ENCODE peak calls at places on chromosomes 1 and 21, in six cellular contexts. H, I, S, R, X and Y are unnamed samples.
A peak's percentile ranks its signal among the peaks of the same experiment; 100 is the strongest.

GRCh38 chr1:43557744-43558245 is 27.1 kb downstream of the PTPRF start:
- DNase-seq in R (peak; percentile 66), S (no peak), H (peak; percentile 78), X (peak; percentile 83), I (peak; percentile 65), Y (no peak)

GRCh38 chr1:231200417-231201031 is 38.7 kb downstream of the TRIM67 start:
- DNase-seq in X (no peak), I (peak; percentile 72), R (no peak), S (no peak), H (no peak), Y (no peak)

GRCh38 chr1:39213511-39214002 is 9.1 kb downstream of the MACF1 start:
- DNase-seq in X (no peak), R (no peak), I (no peak), S (no peak), H (no peak), Y (no peak)

GRCh38 chr1:116667577-116668105 is at the start of gene IGSF3:
- DNase-seq in X (peak; percentile 85), S (no peak), R (peak; percentile 33), H (peak; percentile 80), I (peak; percentile 97), Y (peak; percentile 31)

GRCh38 chr1:17581389-17582123 is 42.1 kb downstream of the ARHGEF10L start:
- DNase-seq in R (no peak), I (no peak), X (no peak), S (no peak), H (no peak), Y (no peak)

GRCh38 chr21:14864211-14865021 is 200.4 kb downstream of the NRIP1 start:
- DNase-seq in X (peak; percentile 81), R (peak; percentile 66), H (peak; percentile 89), S (no peak), I (peak; percentile 57), Y (peak; percentile 77)

GRCh38 chr21:39728341-39728740 is 16.6 kb upstream of the IGSF5 start:
- DNase-seq in S (no peak), I (no peak), R (no peak), X (no peak), H (no peak), Y (no peak)

GRCh38 chr1:50978144-50978851 is 8.3 kb downstream of the CDKN2C start:
- DNase-seq in X (peak; percentile 70), I (peak; percentile 78), R (peak; percentile 77), H (peak; percentile 83), S (no peak), Y (no peak)

GRCh38 chr1:54490361-54491248 is 57.4 kb upstream of the ACOT11 start:
- DNase-seq in I (peak; percentile 62), R (peak; percentile 78), X (peak; percentile 47), H (no peak), S (no peak), Y (no peak)

GRCh38 chr1:50318428-50318827 is 104.8 kb downstream of the DMRTA2 start:
- DNase-seq in H (no peak), I (no peak), X (no peak), R (no peak), S (no peak), Y (no peak)

GRCh38 chr1:214850432-214851010 is 232.0 kb upstream of the KCNK2 start:
- DNase-seq in H (no peak), S (no peak), I (no peak), R (no peak), X (no peak), Y (no peak)

GRCh38 chr1:221440658-221441057 is 301.2 kb downstream of the DUSP10 start:
- DNase-seq in H (peak; percentile 79), I (no peak), S (no peak), X (no peak), R (no peak), Y (no peak)

GRCh38 chr1:95752515-95753381 is 518.7 kb downstream of the RWDD3 start:
- DNase-seq in H (no peak), S (no peak), R (no peak), X (no peak), I (no peak), Y (no peak)
- H3K9me3 ChIP-seq in H (no peaks in the 10 kb centered on the region), S (no peaks in the 10 kb centered on the region), R (no peaks in the 10 kb centered on the region), X (no peaks in the 10 kb centered on the region), I (no peaks in the 10 kb centered on the region), Y (no peaks in the 10 kb centered on the region)

GRCh38 chr1:242240691-242241090 is 241.8 kb upstream of the MAP1LC3C start:
- DNase-seq in H (no peak), R (no peak), I (no peak), S (no peak), X (no peak), Y (no peak)

GRCh38 chr1:242242983-242243382 is 244.1 kb upstream of the MAP1LC3C start:
- DNase-seq in I (no peak), R (no peak), S (no peak), H (no peak), X (no peak), Y (no peak)

GRCh38 chr1:242240061-242240460 is 241.2 kb upstream of the MAP1LC3C start:
- DNase-seq in X (no peak), H (no peak), S (no peak), I (no peak), R (no peak), Y (no peak)

GRCh38 chr1:242237051-242237450 is 238.2 kb upstream of the MAP1LC3C start:
- DNase-seq in S (no peak), H (no peak), R (no peak), X (no peak), I (no peak), Y (no peak)

GRCh38 chr1:242239394-242239793 is 240.5 kb upstream of the MAP1LC3C start:
- DNase-seq in I (no peak), H (no peak), R (no peak), X (no peak), S (no peak), Y (no peak)
- TF ChIP-seq EP300 in I (no peak), H (no peak), R (no peak), X (no peak), S (no peak), Y (no peak)

GRCh38 chr1:97144527-97144926 is 422.9 kb downstream of the PTBP2 start:
- DNase-seq in X (no peak), S (no peak), R (no peak), H (no peak), I (no peak), Y (no peak)
- H3K36me3 ChIP-seq in X (no peaks in the 10 kb centered on the region), S (no peaks in the 10 kb centered on the region), R (no peaks in the 10 kb centered on the region), H (no peaks in the 10 kb centered on the region), I (no peaks in the 10 kb centered on the region), Y (no peaks in the 10 kb centered on the region)

GRCh38 chr1:197471248-197472035 is 203.4 kb downstream of the CRB1 start:
- DNase-seq in I (no peak), S (no peak), X (no peak), H (no peak), R (peak; percentile 35), Y (no peak)
- H3K9me3 ChIP-seq in I (no peaks in the 10 kb centered on the region), S (no peaks in the 10 kb centered on the region), X (no peaks in the 10 kb centered on the region), H (no peaks in the 10 kb centered on the region), R (no peaks in the 10 kb centered on the region), Y (no peaks in the 10 kb centered on the region)

GRCh38 chr1:151368745-151369610 is 3.5 kb downstream of the SELENBP1 start:
- DNase-seq in S (no peak), H (peak; percentile 60), I (no peak), R (peak; percentile 34), X (peak; percentile 49), Y (no peak)
- TF ChIP-seq EP300 in S (no peak), H (no peak), I (no peak), R (no peak), X (no peak), Y (no peak)

GRCh38 chr1:226888021-226888420 is 17.6 kb downstream of the PSEN2 start:
- DNase-seq in X (no peak), H (no peak), R (no peak), S (no peak), I (no peak), Y (no peak)

GRCh38 chr1:226890331-226891108 is 20.1 kb downstream of the PSEN2 start:
- DNase-seq in X (no peak), I (no peak), R (no peak), H (no peak), S (no peak), Y (no peak)

GRCh38 chr1:226888816-226889215 is 18.4 kb downstream of the PSEN2 start:
- DNase-seq in X (no peak), R (no peak), I (no peak), H (no peak), S (no peak), Y (no peak)

GRCh38 chr1:226891346-226891745 is 20.9 kb downstream of the PSEN2 start:
- DNase-seq in X (no peak), I (no peak), R (no peak), H (no peak), S (no peak), Y (no peak)

GRCh38 chr1:226889616-226890330 is 19.4 kb downstream of the PSEN2 start:
- DNase-seq in S (no peak), X (no peak), I (no peak), R (no peak), H (no peak), Y (no peak)
- H3K36me3 ChIP-seq in S (no peaks in the 10 kb centered on the region), X (no peaks in the 10 kb centered on the region), I (peaks cover 28% of the 10 kb centered on the region), R (no peaks in the 10 kb centered on the region), H (peaks cover 45% of the 10 kb centered on the region), Y (peaks cover 3% of the 10 kb centered on the region)

DNA sequence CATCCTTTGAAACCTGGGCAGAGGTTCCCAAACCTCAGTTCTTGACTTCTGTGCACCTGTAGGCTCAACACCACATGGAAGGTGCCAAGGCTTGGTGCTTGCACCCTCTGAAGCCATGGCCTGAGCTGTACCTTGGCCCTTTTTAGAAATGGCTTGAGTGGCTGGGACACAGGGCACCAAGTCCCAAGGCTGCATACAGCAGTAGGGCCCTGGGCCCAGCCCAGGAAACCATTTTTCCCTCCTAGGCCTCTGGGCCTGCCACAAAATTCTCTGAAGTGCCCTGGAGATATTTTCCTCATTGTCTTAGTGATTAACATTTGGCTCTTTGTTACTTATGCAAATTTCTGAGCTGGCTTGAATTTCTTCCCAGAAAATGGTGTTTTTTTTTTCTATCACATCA is 65.6 kb upstream of the ACTRT2 start:
- DNase-seq in H (peak; percentile 27), S (no peak), X (no peak), I (no peak), R (no peak), Y (no peak)
- H3K9me3 ChIP-seq in H (peaks cover 13% of the 10 kb centered on the region), S (no peaks in the 10 kb centered on the region), X (peaks cover 19% of the 10 kb centered on the region), I (no peaks in the 10 kb centered on the region), R (no peaks in the 10 kb centered on the region), Y (peaks cover 6% of the 10 kb centered on the region)

DNA sequence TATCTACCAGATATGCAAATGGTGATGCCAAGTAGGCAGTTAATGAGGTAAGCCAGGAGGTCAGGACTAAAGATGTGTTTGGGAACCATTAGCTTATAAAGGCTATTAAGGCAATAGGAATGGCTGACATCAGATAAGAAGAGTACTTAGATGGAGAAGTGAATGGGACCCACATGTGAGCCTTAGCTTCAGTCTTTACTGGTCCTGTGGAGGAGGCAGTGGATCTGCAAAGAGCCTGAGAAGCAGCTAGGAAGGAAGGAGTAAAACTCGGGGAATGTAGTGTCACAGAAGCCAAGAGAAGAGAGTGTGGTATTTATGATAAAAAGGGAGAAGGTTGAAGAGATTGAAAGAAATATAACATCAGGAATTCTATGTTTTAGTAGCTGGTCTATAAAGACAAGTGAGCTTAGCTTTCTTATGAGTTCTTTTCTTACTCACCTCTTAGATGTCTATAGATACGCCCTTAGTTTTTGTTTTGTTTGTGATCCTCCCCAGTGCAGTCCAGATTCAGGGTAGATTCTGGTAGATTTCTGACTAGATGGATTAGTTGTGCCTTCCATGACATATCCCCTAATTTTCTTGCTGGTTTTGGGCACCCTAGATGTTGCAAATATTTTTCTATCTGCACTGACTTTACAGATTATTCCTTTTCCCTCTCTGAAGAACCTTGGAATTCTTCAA is 39.4 kb downstream of the SLAMF6 start:
- DNase-seq in R (no peak), X (no peak), S (no peak), I (no peak), H (no peak), Y (no peak)
- TF ChIP-seq EP300 in R (no peak), X (no peak), S (no peak), I (no peak), H (no peak), Y (no peak)